ENCODE peak calls at places on chromosome 2, in ten cellular contexts. Q, X, V, C, Z, D, K, O, U and S are unnamed samples.
A peak's percentile ranks its signal among the peaks of the same experiment; 100 is the strongest.

GRCh38 chr2:189654641-189655040 is 6.6 kb upstream of the ASNSD1 start:
- DNase-seq in D (no peak), Z (peak; percentile 25), Q (no peak), V (no peak), U (no peak), K (no peak), X (no peak), C (no peak), O (no peak), S (no peak)

GRCh38 chr2:3638456-3638810 is 19.6 kb upstream of the ALLC start:
- DNase-seq in V (no peak), O (no peak), Q (no peak), C (no peak), X (no peak), K (no peak), Z (no peak), U (no peak), D (no peak), S (peak; percentile 46)

GRCh38 chr2:20573611-20574422 is 77.1 kb downstream of the HS1BP3 start:
- DNase-seq in X (no peak), Q (peak; percentile 28), D (peak; percentile 76), C (no peak), U (no peak), K (no peak), Z (no peak), V (no peak), O (peak; percentile 69), S (no peak)

GRCh38 chr2:238098854-238099708 is 1.1 kb upstream of the ESPNL start:
- DNase-seq in Z (no peak), Q (no peak), X (no peak), V (no peak), U (no peak), C (no peak), O (no peak), K (no peak), D (no peak), S (peak; percentile 39)

GRCh38 chr2:130354135-130354420 is 1.8 kb upstream of the PTPN18 start:
- DNase-seq in Q (no peak), D (peak; percentile 24), V (no peak), K (no peak), X (no peak), O (no peak), Z (no peak), U (no peak), C (no peak), S (no peak)

GRCh38 chr2:121335294-121336290 is 50.6 kb upstream of the TFCP2L1 start:
- DNase-seq in V (no peak), C (no peak), X (no peak), K (peak; percentile 29), D (no peak), U (no peak), Q (no peak), Z (no peak), O (no peak), S (no peak)

GRCh38 chr2:54956392-54956722 is 93.9 kb downstream of the RTN4 start:
- DNase-seq in Z (no peak), C (no peak), V (no peak), X (no peak), D (no peak), U (no peak), K (no peak), Q (no peak), O (no peak), S (no peak)

GRCh38 chr2:10912076-10912731 is 470 bp downstream of the KCNF1 start:
- DNase-seq in U (peak; percentile 58), X (no peak), K (no peak), O (no peak), C (no peak), Q (no peak), V (no peak), Z (no peak), D (peak; percentile 42), S (peak; percentile 81)